ENCODE peak calls at places on chromosomes 12 and 14, in five cellular contexts. E, K, V, I and L are unnamed samples.

GRCh38 chr12:6086316-6086715 is 38.2 kb downstream of the VWF start:
- DNase-seq in E (no peak), K (no peak), V (no peak), I (no peak), L (no peak)

GRCh38 chr14:103296007-103296406 is 38.0 kb upstream of the EIF5 start:
- DNase-seq in E (no peak), K (peak), V (no peak), I (no peak), L (no peak)

GRCh38 chr12:6262211-6262610 is 48.3 kb upstream of the PLEKHG6 start:
- DNase-seq in E (no peak), K (no peak), V (no peak), I (no peak), L (no peak)

GRCh38 chr12:51520576-51521325 is 70.3 kb upstream of the SCN8A start:
- DNase-seq in E (no peak), K (no peak), V (no peak), I (no peak), L (no peak)

GRCh38 chr14:76656592-76656991 is 104.7 kb upstream of the VASH1 start:
- DNase-seq in E (no peak), K (no peak), V (no peak), I (no peak), L (no peak)

GRCh38 chr14:45810152-45810872 is 557.3 kb upstream of the MIS18BP1 start:
- DNase-seq in E (no peak), K (no peak), V (no peak), I (no peak), L (no peak)

GRCh38 chr14:75123991-75124390 is 2.9 kb downstream of the NEK9 start:
- DNase-seq in E (no peak), K (peak), V (no peak), I (peak), L (no peak)

GRCh38 chr12:66352197-66352596 is 49.9 kb downstream of the HELB start:
- DNase-seq in E (no peak), K (peak), V (no peak), I (no peak), L (no peak)

GRCh38 chr14:50421499-50421898 is 24.8 kb upstream of the CDKL1 start:
- DNase-seq in E (no peak), K (no peak), V (no peak), I (no peak), L (no peak)

GRCh38 chr12:95202691-95203476 is 14.4 kb downstream of the FGD6 start:
- DNase-seq in E (no peak), K (peak), V (no peak), I (no peak), L (no peak)

GRCh38 chr12:12190087-12190809 is 76.6 kb downstream of the LRP6 start:
- DNase-seq in E (no peak), K (no peak), V (no peak), I (no peak), L (no peak)

DNA sequence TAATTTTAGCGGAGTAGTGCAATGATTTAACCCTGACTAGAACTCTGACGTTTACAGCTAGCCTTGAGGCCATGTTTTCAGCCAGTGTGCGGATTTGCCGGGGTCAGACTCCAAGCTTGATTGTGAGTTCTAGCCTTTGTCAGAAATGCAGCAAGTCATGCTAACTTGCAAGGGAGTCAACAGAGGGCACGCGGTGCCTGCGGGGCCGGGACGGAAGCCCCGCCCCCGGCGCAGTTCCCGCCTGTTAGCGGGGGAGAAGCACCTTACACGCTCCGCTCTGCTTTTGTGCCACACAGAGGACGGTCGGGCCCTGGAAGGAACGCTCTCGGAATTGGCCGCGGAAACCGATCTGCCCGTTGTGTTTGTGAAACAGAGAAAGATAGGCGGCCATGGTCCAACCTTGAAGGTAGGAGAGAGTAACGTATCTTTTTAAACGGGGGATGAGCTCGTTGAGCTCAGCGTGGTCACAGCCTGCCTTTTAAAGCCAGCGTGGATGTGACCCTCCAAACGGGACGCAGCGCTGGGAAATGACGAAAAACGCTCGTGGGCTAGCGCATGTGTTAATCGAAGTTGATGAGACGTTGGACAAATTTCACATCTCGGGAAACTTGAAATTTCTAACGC is 14.8 kb upstream of the EID3 start:
- DNase-seq in E (peak), K (peak), V (peak), I (peak), L (peak)
- TF ChIP-seq CTCF in E (no peak), K (no peak), V (no peak), I (no peak), L (no peak)

DNA sequence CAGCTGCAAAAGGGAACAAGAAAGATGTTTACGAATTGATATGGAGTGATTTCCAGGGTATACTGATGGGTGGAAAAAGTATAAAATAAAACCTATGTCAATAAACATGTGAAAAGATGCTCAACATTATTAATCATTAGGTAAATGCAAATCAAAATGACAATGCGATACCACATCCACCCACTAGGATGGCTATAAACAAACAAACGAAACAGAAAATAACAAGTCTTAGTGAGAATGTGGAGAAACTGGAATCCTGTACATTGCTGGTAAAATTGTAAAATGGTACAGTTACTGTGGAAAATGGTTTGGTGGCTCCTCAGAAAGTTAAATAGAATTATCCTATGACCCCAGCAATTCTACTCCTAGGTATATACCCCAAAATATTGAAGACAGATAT is 9.5 kb upstream of the BEST3 start:
- DNase-seq in E (no peak), K (no peak), V (no peak), I (no peak), L (no peak)
- TF ChIP-seq CTCF in E (no peak), K (no peak), V (no peak), I (no peak), L (no peak)

GRCh38 chr12:121933522-121934317 is 15.3 kb downstream of the CFAP251 start:
- DNase-seq in E (no peak), K (peak), V (no peak), I (peak), L (no peak)
- TF ChIP-seq CTCF in E (no peak), K (peak), V (no peak), I (no peak), L (no peak)

DNA sequence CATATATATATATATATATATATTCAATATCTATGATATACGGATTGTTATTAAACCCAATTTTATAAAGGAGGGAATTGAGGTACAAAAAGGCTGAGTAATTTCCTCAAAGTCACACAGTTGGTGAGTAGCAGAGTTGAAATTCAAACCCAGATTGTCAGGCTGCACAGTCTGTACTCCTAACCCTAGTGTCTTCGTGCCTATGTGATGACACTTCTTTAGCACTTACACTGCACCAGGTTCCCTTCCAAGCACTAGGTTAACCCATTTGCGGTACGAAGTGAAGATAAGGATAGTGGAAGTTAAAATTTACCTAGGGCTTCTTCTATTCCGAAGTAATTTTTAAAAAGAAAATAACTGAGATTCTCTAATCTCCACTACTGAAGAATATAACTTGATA is 125.1 kb upstream of the TSPAN8 start:
- DNase-seq in E (no peak), K (no peak), V (no peak), I (no peak), L (no peak)
- TF ChIP-seq CTCF in E (no peak), K (no peak), V (no peak), I (no peak), L (no peak)